ENCODE peak calls at places on chromosomes 3 and 15, in four cellular contexts. G is K562, E is WTC11, S is SK-N-SH. J is an unnamed sample.

GRCh38 chr3:73351423-73352071 is 273.2 kb downstream of the PDZRN3 start:
- DNase-seq in G (no peak), E (no peak), S (peak), J (no peak)

GRCh38 chr15:99440029-99440428 is 125.8 kb upstream of the MEF2A start:
- DNase-seq in G (no peak), E (no peak), S (peak), J (no peak)

GRCh38 chr15:43067717-43068461 is 37.9 kb downstream of the UBR1 start:
- DNase-seq in G (no peak), E (no peak), S (no peak), J (no peak)

GRCh38 chr15:99909914-99910313 is 176.7 kb upstream of the LYSMD4 start:
- DNase-seq in G (peak), E (peak), S (no peak), J (no peak)

GRCh38 chr3:124676236-124676635 is 54.0 kb upstream of the UMPS start:
- DNase-seq in G (no peak), E (no peak), S (no peak), J (no peak)

GRCh38 chr3:187208159-187208558 is 10.9 kb downstream of the RTP1 start:
- DNase-seq in G (no peak), E (no peak), S (no peak), J (no peak)

GRCh38 chr3:113233497-113233896 is 22.1 kb downstream of the BOC start:
- DNase-seq in G (no peak), E (no peak), S (no peak), J (no peak)

GRCh38 chr3:83003917-83004316 is 1242.5 kb upstream of the GBE1 start:
- DNase-seq in G (no peak), E (no peak), S (no peak), J (no peak)

GRCh38 chr3:13470894-13471574 is 9.1 kb upstream of the HDAC11 start:
- DNase-seq in G (no peak), E (peak), S (no peak), J (no peak)

GRCh38 chr3:8353364-8353763 is 148.3 kb upstream of the LMCD1 start:
- DNase-seq in G (no peak), E (no peak), S (no peak), J (no peak)

GRCh38 chr3:143083781-143084180 is 35.8 kb upstream of the CHST2 start:
- DNase-seq in G (no peak), E (no peak), S (no peak), J (no peak)

DNA sequence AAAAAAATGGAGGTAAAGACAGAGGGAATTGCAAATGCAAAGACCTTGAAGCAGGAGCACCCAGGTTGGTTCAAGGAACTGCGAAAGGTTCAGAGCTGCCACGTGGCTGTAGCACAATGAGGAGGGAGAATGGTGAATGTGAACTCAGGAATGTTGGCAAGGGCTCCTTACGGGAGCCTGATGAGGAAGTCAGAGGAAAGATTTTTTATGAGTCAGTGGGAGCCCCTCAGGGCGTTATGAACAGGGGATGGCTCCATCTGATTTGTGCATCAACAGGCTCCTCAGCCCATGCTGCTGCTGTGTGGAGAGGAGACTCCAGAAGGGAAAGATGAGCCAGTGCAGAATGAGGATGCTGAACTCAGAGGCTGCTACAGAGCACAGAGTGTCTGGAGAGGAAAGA is 194.4 kb downstream of the ARRDC4 start:
- DNase-seq in G (no peak), E (no peak), S (no peak), J (no peak)
- TF ChIP-seq TEAD4 in G (no peak), E (no peak), S (no peak), J (no peak)

DNA sequence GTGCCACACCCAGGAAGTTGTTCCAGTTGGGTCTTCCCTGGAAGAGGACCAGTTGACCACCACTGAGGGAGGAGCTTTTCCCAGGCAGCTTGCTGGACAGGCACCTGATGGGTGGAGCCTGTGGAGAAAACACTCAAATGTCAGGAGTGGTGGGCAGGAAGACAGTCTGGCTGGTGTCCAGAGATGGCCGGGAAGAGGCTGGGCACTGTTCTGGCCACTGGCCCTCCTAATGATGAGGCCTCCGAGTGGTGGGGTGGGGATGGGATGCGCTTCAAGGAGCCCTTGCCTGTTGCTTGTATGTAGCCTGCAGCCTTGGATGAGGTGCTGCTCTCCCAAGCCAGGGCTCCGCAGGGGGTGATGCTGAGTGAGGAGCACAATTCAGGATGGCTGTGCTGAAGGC is 12.3 kb downstream of the PLEKHO2 start:
- DNase-seq in G (no peak), E (no peak), S (no peak), J (no peak)
- TF ChIP-seq TEAD4 in G (no peak), E (no peak), S (no peak), J (no peak)

DNA sequence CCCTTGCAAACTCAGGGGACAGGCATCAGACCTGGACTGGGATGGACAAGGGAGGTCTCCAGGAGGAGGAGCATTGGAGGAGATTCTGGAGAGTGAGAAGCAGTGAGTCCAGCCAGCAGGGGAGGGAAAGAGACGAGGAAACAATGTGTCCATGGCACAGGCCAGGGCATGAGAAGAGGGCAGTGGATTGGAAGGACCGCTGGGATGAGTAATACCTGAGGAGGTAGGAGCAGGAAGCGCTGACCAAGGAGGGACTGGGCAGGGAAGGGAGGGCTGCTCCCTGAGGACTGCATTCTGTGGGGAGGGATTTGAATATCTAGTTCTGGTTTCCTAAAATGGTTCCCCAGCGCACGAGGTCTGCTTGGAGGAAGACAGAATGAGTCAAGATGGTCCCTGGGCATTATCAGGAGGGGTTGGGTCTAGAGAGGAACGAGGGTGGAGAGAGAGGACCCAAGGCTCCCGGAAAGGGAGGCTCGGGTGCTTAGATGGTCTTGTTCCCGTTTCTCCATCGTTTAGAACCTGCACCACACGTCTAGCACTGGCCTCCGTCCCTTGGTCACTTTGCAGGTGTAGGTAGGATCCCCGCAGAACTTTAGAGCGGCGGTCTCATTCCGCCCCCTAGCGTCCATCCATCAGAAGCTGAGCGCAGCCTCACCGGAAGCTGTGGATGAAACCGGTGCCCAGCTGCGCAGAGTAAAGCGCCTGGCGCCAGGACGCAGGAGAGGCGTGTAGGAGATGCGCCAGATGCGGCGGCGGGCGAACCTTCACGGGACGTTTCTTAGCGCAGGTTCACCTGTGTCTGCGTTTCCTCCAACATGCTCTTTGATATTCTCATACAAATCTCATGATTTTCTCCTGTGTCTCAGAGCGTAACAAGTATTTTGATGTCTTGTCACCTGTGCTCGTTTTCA is 190.7 kb upstream of the NDN start:
- DNase-seq in G (peak), E (peak), S (peak), J (no peak)
- TF ChIP-seq TEAD4 in G (no peak), E (no peak), S (no peak), J (no peak)

GRCh38 chr3:71817262-71817661 is 32.3 kb upstream of the PROK2 start:
- DNase-seq in G (no peak), E (no peak), S (no peak), J (peak)

GRCh38 chr3:71813704-71814103 is 28.8 kb upstream of the PROK2 start:
- DNase-seq in G (no peak), E (no peak), S (no peak), J (no peak)

GRCh38 chr3:71815676-71816075 is 30.7 kb upstream of the PROK2 start:
- DNase-seq in G (no peak), E (no peak), S (no peak), J (no peak)

GRCh38 chr3:71816141-71816540 is 31.2 kb upstream of the PROK2 start:
- DNase-seq in G (no peak), E (no peak), S (no peak), J (no peak)

GRCh38 chr3:71816757-71817156 is 31.8 kb upstream of the PROK2 start:
- DNase-seq in G (no peak), E (no peak), S (no peak), J (no peak)
- TF ChIP-seq TEAD4 in G (no peak), E (no peak), S (no peak), J (no peak)

GRCh38 chr15:36109943-36110658 is 469.3 kb upstream of the CDIN1 start:
- DNase-seq in G (no peak), E (no peak), S (no peak), J (no peak)
- TF ChIP-seq TEAD4 in G (no peak), E (no peak), S (no peak), J (no peak)

GRCh38 chr3:127587876-127588275 is 2.7 kb downstream of the TPRA1 start:
- DNase-seq in G (no peak), E (no peak), S (no peak), J (no peak)

GRCh38 chr3:127590593-127591477 is at the start of gene TPRA1:
- DNase-seq in G (peak), E (peak), S (peak), J (peak)

GRCh38 chr3:127588675-127589577 is 1.6 kb downstream of the TPRA1 start:
- DNase-seq in G (peak), E (no peak), S (no peak), J (no peak)

GRCh38 chr3:127590282-127590592 is 296 bp downstream of the TPRA1 start:
- DNase-seq in G (peak), E (no peak), S (peak), J (no peak)

DNA sequence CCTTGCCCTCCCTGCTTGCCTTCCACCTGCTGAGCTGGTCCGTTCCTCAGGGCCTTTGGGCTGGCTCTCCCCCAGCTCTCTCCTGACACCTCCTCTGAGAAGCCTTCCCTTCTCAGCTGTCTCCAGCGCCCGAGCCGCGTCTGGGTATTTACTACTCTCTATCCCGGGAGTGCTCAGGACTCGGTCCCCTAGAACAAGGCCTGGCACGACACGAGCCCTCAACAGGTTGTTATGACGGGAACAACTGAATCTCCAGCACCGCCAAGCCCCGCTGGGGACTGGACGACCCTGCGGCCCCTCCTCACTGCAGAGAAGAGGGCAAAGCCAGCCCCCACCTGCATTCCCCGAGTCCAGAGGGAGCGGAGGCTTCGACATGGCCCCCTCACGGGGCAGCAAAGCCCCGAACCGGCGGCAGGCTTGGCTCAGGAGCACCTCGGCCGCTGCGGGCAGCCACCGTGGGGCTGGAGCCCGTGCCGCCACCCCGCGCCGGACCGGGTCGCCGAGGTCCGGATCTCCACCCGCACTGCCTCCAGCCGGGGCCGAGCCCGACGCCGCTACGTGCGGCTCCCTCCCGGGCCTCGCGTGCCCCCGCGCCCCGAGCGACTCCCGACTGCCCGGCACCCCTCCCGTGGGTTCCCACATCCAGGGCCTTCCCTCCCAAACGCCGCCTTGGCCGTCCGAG is 792 bp downstream of the TPRA1 start:
- DNase-seq in G (no peak), E (peak), S (no peak), J (peak)
- TF ChIP-seq TEAD4 in G (no peak), E (no peak), S (no peak), J (no peak)